ENCODE peak calls at places on chromosome 10, in four cellular contexts. N is activated naive CD4-positive, alpha-beta T cell treated with anti-CD3 and anti-CD28 coated beads, Interleukin-2, amount 10 ng/mL, durations not matched to agents 7 days and 5 days; W is activated CD8-positive, alpha-beta memory T cell treated with anti-CD3 and anti-CD28 coated beads, Interleukin-2, amount 50 U/mL, for 4 hours; M is Calu3. S is an unnamed sample.

GRCh38 chr10:117450940-117451339 is 75.7 kb upstream of the PDZD8 start:
- DNase-seq in M (no peak), W (no peak), N (no peak), S (no peak)

GRCh38 chr10:132186488-132187413 is at the start of gene DPYSL4:
- DNase-seq in W (peak; percentile 36), M (no peak), N (peak; percentile 42), S (no peak)

GRCh38 chr10:96334888-96335526 is 23.8 kb downstream of the OPALIN start:
- DNase-seq in N (no peak), W (no peak), M (peak; percentile 35), S (peak; percentile 22)

GRCh38 chr10:47031251-47031952 is 120.2 kb downstream of the PTPN20 start:
- DNase-seq in W (no peak), N (no peak), M (no peak), S (no peak)

GRCh38 chr10:46019170-46019528 is 11.3 kb downstream of the NCOA4 start:
- DNase-seq in M (no peak), N (no peak), W (no peak), S (no peak)

GRCh38 chr10:133378251-133379096 is 588 bp upstream of the PAOX start:
- DNase-seq in N (peak; percentile 75), W (peak; percentile 60), M (peak; percentile 34), S (peak; percentile 50)

GRCh38 chr10:624605-625334 is 64.7 kb downstream of the DIP2C start:
- DNase-seq in N (no peak), W (no peak), M (peak; percentile 17), S (peak; percentile 10)

GRCh38 chr10:24305551-24306506 is 96.9 kb downstream of the KIAA1217 start:
- DNase-seq in N (no peak), W (no peak), M (no peak), S (no peak)

GRCh38 chr10:8416192-8416701 is 361.8 kb downstream of the GATA3 start:
- DNase-seq in N (no peak), W (peak; percentile 23), M (no peak), S (no peak)

GRCh38 chr10:91555455-91555854 is 77.4 kb downstream of the PPP1R3C start:
- DNase-seq in W (no peak), M (no peak), N (no peak), S (no peak)

GRCh38 chr10:76242956-76243355 is 811.5 kb downstream of the LRMDA start:
- DNase-seq in M (no peak), W (no peak), N (no peak), S (no peak)

GRCh38 chr10:5582736-5583135 is 58.0 kb downstream of the CALML3 start:
- DNase-seq in W (no peak), N (no peak), M (no peak), S (no peak)

GRCh38 chr10:83127942-83128575 is 1011.2 kb upstream of the GHITM start:
- DNase-seq in W (no peak), N (no peak), M (no peak), S (no peak)

GRCh38 chr10:124114696-124115095 is 21.3 kb upstream of the CHST15 start:
- DNase-seq in N (no peak), W (no peak), M (no peak), S (no peak)

GRCh38 chr10:50439187-50439586 is 184.6 kb downstream of the SGMS1 start:
- DNase-seq in N (no peak), W (no peak), M (no peak), S (no peak)

GRCh38 chr10:116866987-116867595 is 17.8 kb downstream of the ENO4 start:
- DNase-seq in N (no peak), M (no peak), W (no peak), S (no peak)

GRCh38 chr10:86232646-86233045 is 133.9 kb downstream of the GRID1 start:
- DNase-seq in N (no peak), M (no peak), W (no peak), S (no peak)

GRCh38 chr10:119316729-119317097 is 109.3 kb downstream of the GRK5 start:
- DNase-seq in N (no peak), M (no peak), W (no peak), S (no peak)

GRCh38 chr10:46520381-46520780 is 36.1 kb downstream of the GPRIN2 start:
- DNase-seq in N (peak; percentile 14), M (peak; percentile 4), W (peak; percentile 12), S (no peak)

GRCh38 chr10:3786295-3786981 is 1.4 kb upstream of the KLF6 start:
- DNase-seq in W (no peak), M (peak; percentile 54), N (peak; percentile 40), S (peak; percentile 32)

GRCh38 chr10:34121125-34121973 is 693.7 kb downstream of the PARD3 start:
- DNase-seq in M (peak; percentile 34), W (no peak), N (no peak), S (no peak)

GRCh38 chr10:14408139-14408538 is 77.4 kb upstream of the FRMD4A start:
- DNase-seq in W (no peak), N (no peak), M (no peak), S (no peak)

GRCh38 chr10:95759233-95759826 is 3.4 kb downstream of the ENTPD1 start:
- DNase-seq in M (no peak), N (no peak), W (no peak), S (no peak)

GRCh38 chr10:132918264-132918616 is 24.1 kb downstream of the CFAP46 start:
- DNase-seq in W (no peak), N (no peak), M (no peak), S (no peak)

GRCh38 chr10:11104772-11105675 is 87.4 kb downstream of the CELF2 start:
- DNase-seq in N (no peak), M (no peak), W (no peak), S (no peak)

GRCh38 chr10:69241575-69241974 is 21.4 kb downstream of the HKDC1 start:
- DNase-seq in W (no peak), N (no peak), M (no peak), S (no peak)

GRCh38 chr10:14971867-14972448 is 12.8 kb downstream of the MEIG1 start:
- DNase-seq in M (peak; percentile 44), N (peak; percentile 71), W (peak; percentile 51), S (no peak)

GRCh38 chr10:24287559-24288195 is 78.7 kb downstream of the KIAA1217 start:
- DNase-seq in W (no peak), N (no peak), M (no peak), S (no peak)

GRCh38 chr10:90197766-90198165 is 496.4 kb downstream of the KIF20B start:
- DNase-seq in N (no peak), M (no peak), W (no peak), S (no peak)

GRCh38 chr10:33310853-33311252 is 23.6 kb downstream of the NRP1 start:
- DNase-seq in N (no peak), W (no peak), M (no peak), S (no peak)

GRCh38 chr10:11757452-11757819 is 15.3 kb downstream of the ECHDC3 start:
- DNase-seq in W (no peak), N (no peak), M (peak; percentile 31), S (no peak)

GRCh38 chr10:126519992-126520391 is 131.7 kb upstream of the ADAM12 start:
- DNase-seq in W (no peak), M (no peak), N (no peak), S (no peak)

GRCh38 chr10:29403208-29403607 is 114.3 kb downstream of the LYZL1 start:
- DNase-seq in M (no peak), N (no peak), W (no peak), S (no peak)

GRCh38 chr10:52106895-52107294 is 207.2 kb upstream of the DKK1 start:
- DNase-seq in N (no peak), M (no peak), W (no peak), S (no peak)

GRCh38 chr10:4662576-4663161 is 163.3 kb upstream of the AKR1E2 start:
- DNase-seq in N (no peak), W (no peak), M (peak; percentile 67), S (no peak)